ENCODE peak calls at places on chromosomes 5 and 9, in seven cellular contexts. B is colonic mucosa; P is fibroblast of mammary gland; T is sigmoid colon; I is CD8-positive, alpha-beta T cell; F is PC-9; J is fibroblast of pulmonary artery. A is an unnamed sample.

GRCh38 chr5:52993367-52993766 is 4.2 kb downstream of the ITGA2 start:
- DNase-seq in P (no peak), F (no peak), B (no peak), I (no peak), J (no peak), T (no peak), A (no peak)

GRCh38 chr9:5278486-5278885 is 26.0 kb downstream of the RLN2 start:
- DNase-seq in P (no peak), J (no peak), F (no peak), T (no peak), B (no peak), I (no peak), A (no peak)

GRCh38 chr5:4576161-4576748 is 563.9 kb upstream of the ADAMTS16 start:
- DNase-seq in J (peak), I (no peak), T (no peak), P (no peak), B (no peak), F (no peak), A (no peak)

GRCh38 chr9:33840381-33840780 is 23.4 kb downstream of the UBE2R2 start:
- DNase-seq in F (no peak), J (no peak), B (no peak), I (no peak), P (peak), T (no peak), A (no peak)

GRCh38 chr9:107751522-107752235 is 262.1 kb upstream of the KLF4 start:
- DNase-seq in J (peak), B (peak), F (peak), I (no peak), T (no peak), P (peak), A (peak)

GRCh38 chr9:117672397-117672796 is 31.8 kb upstream of the TLR4 start:
- DNase-seq in T (no peak), I (no peak), P (peak), F (peak), B (no peak), J (peak), A (no peak)

GRCh38 chr5:175520321-175520720 is 42.0 kb downstream of the SFXN1 start:
- DNase-seq in F (no peak), I (no peak), P (no peak), B (no peak), J (no peak), T (no peak), A (no peak)

GRCh38 chr9:4669890-4670289 is 3.6 kb upstream of the SPATA6L start:
- DNase-seq in F (no peak), P (no peak), B (no peak), I (no peak), T (no peak), J (no peak), A (no peak)

GRCh38 chr9:132857031-132857430 is 21.1 kb downstream of the AK8 start:
- DNase-seq in T (peak), B (peak), J (peak), I (no peak), F (no peak), P (peak), A (no peak)

DNA sequence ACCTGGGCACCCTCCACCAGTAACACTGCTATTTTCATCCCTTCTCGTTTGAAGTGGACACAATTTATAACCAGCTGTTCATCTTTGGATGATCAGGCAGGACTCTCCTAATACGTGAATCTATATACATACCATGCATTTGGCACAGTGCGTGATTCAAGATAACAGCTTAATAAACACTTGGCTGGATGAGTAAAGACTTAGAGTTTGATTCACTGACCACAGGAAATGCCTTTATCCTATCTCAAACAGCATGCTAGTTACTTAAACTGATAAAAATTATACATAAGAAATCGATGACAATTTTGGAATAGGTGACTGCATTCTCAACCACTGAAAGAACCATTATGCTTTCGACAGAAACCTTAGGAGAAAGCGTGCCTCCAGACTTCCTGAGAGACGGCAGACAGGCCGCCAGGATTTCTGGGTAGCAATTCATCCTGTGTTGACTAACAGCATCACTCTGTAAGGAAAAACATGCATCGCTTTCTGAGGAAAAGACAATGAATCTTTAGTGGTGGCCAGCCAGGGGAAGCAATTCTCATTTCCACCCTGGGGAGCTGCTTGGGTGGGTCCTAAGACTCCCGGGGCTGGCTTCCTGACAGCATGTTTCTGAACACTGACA is 9.7 kb downstream of the MRPL36 start:
- DNase-seq in I (no peak), P (peak), J (peak), B (no peak), T (peak), F (peak), A (no peak)
- H3K4me3 ChIP-seq in I (no peak), P (no peak), J (peak), B (no peak), T (no peak), F (peak), A (no peak)

DNA sequence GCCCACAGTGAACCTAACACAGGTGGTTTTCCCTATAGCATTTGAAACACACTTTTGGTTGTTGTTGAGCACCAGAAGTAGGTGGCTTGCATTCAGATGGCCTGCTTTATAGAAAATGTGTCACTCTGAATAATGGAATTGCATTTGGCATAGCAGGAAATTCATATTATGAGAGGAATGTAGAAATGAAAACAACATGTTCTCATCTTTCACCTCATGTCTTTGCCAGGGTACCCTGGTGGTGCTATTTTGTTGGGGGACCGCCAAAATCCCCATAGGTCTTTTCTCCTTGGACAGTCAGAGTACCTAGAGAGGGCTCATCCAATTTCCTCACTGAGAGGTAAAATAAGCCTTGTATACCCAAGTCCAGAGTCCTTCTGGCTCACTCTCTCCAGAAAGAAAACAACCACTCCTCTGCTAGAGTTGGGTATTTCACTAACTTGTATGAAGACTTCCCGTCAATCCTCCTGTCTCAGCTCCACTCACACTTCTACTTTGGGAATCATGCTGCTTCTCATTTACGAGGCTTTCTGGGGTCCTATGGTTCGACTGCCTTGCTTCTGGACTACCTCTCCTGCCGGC is 67.4 kb downstream of the MRPS27 start:
- DNase-seq in B (no peak), T (no peak), I (no peak), J (peak), P (peak), F (no peak), A (no peak)
- TF ChIP-seq CTCF in B (no peak), T (no peak), I (no peak), J (no peak), P (no peak), F (no peak), A (no peak)

GRCh38 chr5:61394793-61395192 is 62.7 kb downstream of the ZSWIM6 start:
- DNase-seq in P (peak), J (no peak), B (no peak), F (no peak), T (no peak), I (no peak), A (no peak)

GRCh38 chr5:61398440-61398839 is 66.4 kb downstream of the ZSWIM6 start:
- DNase-seq in J (no peak), B (no peak), F (no peak), P (no peak), I (no peak), T (no peak), A (no peak)

GRCh38 chr5:61397238-61397637 is 65.2 kb downstream of the ZSWIM6 start:
- DNase-seq in J (no peak), F (no peak), I (no peak), B (no peak), T (no peak), P (peak), A (no peak)

GRCh38 chr5:61397937-61398336 is 65.9 kb downstream of the ZSWIM6 start:
- DNase-seq in B (no peak), T (no peak), J (no peak), F (no peak), I (no peak), P (no peak), A (no peak)

GRCh38 chr5:61394078-61394701 is 62.1 kb downstream of the ZSWIM6 start:
- DNase-seq in P (peak), T (no peak), I (no peak), B (no peak), J (no peak), F (no peak), A (no peak)
- H3K4me3 ChIP-seq in P (no peak), T (no peak), I (no peak), B (no peak), J (no peak), F (no peak), A (no peak)

GRCh38 chr5:11602298-11602697 is 301.9 kb downstream of the CTNND2 start:
- DNase-seq in F (no peak), I (no peak), B (no peak), J (no peak), T (no peak), P (no peak), A (no peak)
- TF ChIP-seq CTCF in F (no peak), I (no peak), B (no peak), J (no peak), T (no peak), P (no peak), A (no peak)

GRCh38 chr5:179266291-179267070 is 78.8 kb downstream of the ADAMTS2 start:
- DNase-seq in T (peak), J (no peak), B (no peak), P (peak), F (no peak), I (no peak), A (no peak)
- H3K4me3 ChIP-seq in T (no peak), J (no peak), B (no peak), P (no peak), F (no peak), I (no peak), A (no peak)

GRCh38 chr9:10265102-10265708 is 347.6 kb downstream of the PTPRD start:
- DNase-seq in B (no peak), P (peak), F (no peak), I (no peak), T (no peak), J (peak), A (no peak)
- TF ChIP-seq CTCF in B (no peak), P (no peak), F (no peak), I (no peak), T (no peak), J (no peak), A (no peak)

A was measured in epithelial cell of proximal tubule.